ENCODE peak calls at places on chromosomes 7 and 10, in seven cellular contexts. I, N, L, S, P, F and V are unnamed samples.

GRCh38 chr10:57818522-57818921 is 449.2 kb downstream of the IPMK start:
- DNase-seq in S (no peak), I (no peak), F (no peak), P (no peak), L (no peak), N (no peak), V (no peak)

GRCh38 chr7:137454169-137455166 is 110.9 kb upstream of the PTN start:
- DNase-seq in L (no peak), N (peak; percentile 83), S (no peak), P (peak; percentile 60), I (peak; percentile 29), F (peak; percentile 78), V (peak; percentile 70)

GRCh38 chr7:28440055-28440601 is 27.8 kb downstream of the CREB5 start:
- DNase-seq in N (no peak), L (no peak), P (no peak), S (no peak), F (no peak), I (no peak), V (no peak)

GRCh38 chr7:44283381-44284211 is 41.8 kb downstream of the CAMK2B start:
- DNase-seq in P (no peak), F (no peak), S (peak; percentile 30), I (no peak), L (no peak), N (no peak), V (no peak)

GRCh38 chr10:50917486-50917885 is 32.1 kb upstream of the A1CF start:
- DNase-seq in F (peak; percentile 29), L (no peak), P (no peak), I (no peak), N (peak; percentile 72), S (no peak), V (no peak)

GRCh38 chr7:106485031-106485551 is 175.9 kb downstream of the CCDC71L start:
- DNase-seq in S (no peak), N (peak; percentile 81), L (no peak), I (peak; percentile 11), P (no peak), F (peak; percentile 80), V (no peak)

GRCh38 chr10:120819366-120819765 is 31.8 kb upstream of the WDR11 start:
- DNase-seq in F (no peak), P (no peak), N (no peak), L (no peak), S (no peak), I (no peak), V (no peak)

GRCh38 chr10:119031496-119032059 is 2.1 kb downstream of the NANOS1 start:
- DNase-seq in S (no peak), I (no peak), P (no peak), L (no peak), F (no peak), N (no peak), V (no peak)

GRCh38 chr7:132430863-132431822 is 145.1 kb downstream of the PLXNA4 start:
- DNase-seq in F (peak; percentile 95), I (no peak), L (no peak), P (no peak), N (peak; percentile 91), S (peak; percentile 80), V (peak; percentile 68)

GRCh38 chr7:37323912-37324430 is 124.7 kb downstream of the ELMO1 start:
- DNase-seq in S (no peak), N (no peak), P (no peak), F (no peak), I (no peak), L (no peak), V (no peak)

GRCh38 chr7:4416436-4417092 is 265.5 kb upstream of the FOXK1 start:
- DNase-seq in I (no peak), L (no peak), N (peak; percentile 12), S (no peak), P (peak; percentile 41), F (no peak), V (peak; percentile 49)

GRCh38 chr10:71840177-71840711 is 10.8 kb downstream of the PSAP start:
- DNase-seq in S (peak; percentile 89), P (peak; percentile 67), L (no peak), I (no peak), F (peak; percentile 92), N (peak; percentile 95), V (no peak)

GRCh38 chr10:24153537-24153936 is 55.4 kb upstream of the KIAA1217 start:
- DNase-seq in P (no peak), L (no peak), N (no peak), F (no peak), S (no peak), I (no peak), V (no peak)

GRCh38 chr7:116512524-116513188 is 12.2 kb upstream of the CAV1 start:
- DNase-seq in N (peak; percentile 63), P (no peak), S (no peak), F (no peak), I (no peak), L (no peak), V (peak; percentile 58)